ENCODE peak calls at places on chromosomes 3 and 15, in nine cellular contexts. D is fibroblast of mammary gland, X is choroid plexus epithelial cell, J is IMR-90, F is ovary, E is fibroblast of villous mesenchyme, C is GM12865, I is lower lobe of right lung, S is uterus. L is an unnamed sample.

GRCh38 chr15:51312754-51313390 is 25.5 kb downstream of the CYP19A1 start:
- DNase-seq in D (peak), X (no peak), J (peak), F (no peak), E (no peak), C (no peak), I (no peak), S (no peak), L (no peak)

GRCh38 chr3:31065765-31066164 is 171.3 kb upstream of the GADL1 start:
- DNase-seq in D (peak), X (no peak), J (no peak), F (no peak), E (no peak), C (no peak), I (no peak), S (no peak), L (no peak)

GRCh38 chr15:82793737-82794136 is 12.1 kb downstream of the FSD2 start:
- DNase-seq in D (no peak), X (no peak), J (no peak), F (no peak), E (no peak), C (no peak), I (no peak), S (no peak), L (no peak)

GRCh38 chr3:150022406-150023238 is 51.9 kb upstream of the PFN2 start:
- DNase-seq in D (peak), X (peak), J (peak), F (no peak), E (peak), C (peak), I (no peak), S (no peak), L (no peak)

GRCh38 chr3:171225698-171226097 is 199.2 kb upstream of the SLC2A2 start:
- DNase-seq in D (peak), X (no peak), J (peak), F (no peak), E (peak), C (no peak), I (no peak), S (no peak), L (no peak)

GRCh38 chr3:194587438-194587931 is 45.7 kb downstream of the TMEM44 start:
- DNase-seq in D (peak), X (peak), J (peak), F (no peak), E (no peak), C (no peak), I (no peak), S (no peak), L (no peak)

GRCh38 chr3:81496407-81497104 is 264.9 kb downstream of the GBE1 start:
- DNase-seq in D (no peak), X (no peak), J (no peak), F (no peak), E (no peak), C (no peak), I (no peak), S (no peak), L (no peak)

GRCh38 chr15:89361451-89362202 is 27.0 kb upstream of the POLG start:
- DNase-seq in D (peak), X (peak), J (peak), F (peak), E (peak), C (peak), I (peak), S (peak), L (peak)

GRCh38 chr3:127337911-127338531 is 50.2 kb upstream of the PRR20G start:
- DNase-seq in D (no peak), X (no peak), J (no peak), F (no peak), E (no peak), C (no peak), I (no peak), S (no peak), L (no peak)

GRCh38 chr15:56040081-56041035 is 46.9 kb upstream of the NEDD4 start:
- DNase-seq in D (peak), X (peak), J (peak), F (no peak), E (peak), C (no peak), I (peak), S (peak), L (peak)

GRCh38 chr3:182500294-182500693 is 293.0 kb upstream of the ATP11B start:
- DNase-seq in D (no peak), X (no peak), J (no peak), F (no peak), E (no peak), C (no peak), I (no peak), S (no peak), L (no peak)

GRCh38 chr15:63186065-63186464 is 3.3 kb upstream of the RAB8B start:
- DNase-seq in D (peak), X (peak), J (peak), F (no peak), E (peak), C (no peak), I (no peak), S (no peak), L (no peak)

GRCh38 chr15:70351941-70352774 is 254.4 kb upstream of the TLE3 start:
- DNase-seq in D (no peak), X (no peak), J (no peak), F (no peak), E (no peak), C (no peak), I (no peak), S (no peak), L (no peak)

GRCh38 chr3:22542311-22542710 is 660.8 kb upstream of the UBE2E2 start:
- DNase-seq in D (peak), X (peak), J (no peak), F (no peak), E (no peak), C (no peak), I (no peak), S (no peak), L (no peak)

DNA sequence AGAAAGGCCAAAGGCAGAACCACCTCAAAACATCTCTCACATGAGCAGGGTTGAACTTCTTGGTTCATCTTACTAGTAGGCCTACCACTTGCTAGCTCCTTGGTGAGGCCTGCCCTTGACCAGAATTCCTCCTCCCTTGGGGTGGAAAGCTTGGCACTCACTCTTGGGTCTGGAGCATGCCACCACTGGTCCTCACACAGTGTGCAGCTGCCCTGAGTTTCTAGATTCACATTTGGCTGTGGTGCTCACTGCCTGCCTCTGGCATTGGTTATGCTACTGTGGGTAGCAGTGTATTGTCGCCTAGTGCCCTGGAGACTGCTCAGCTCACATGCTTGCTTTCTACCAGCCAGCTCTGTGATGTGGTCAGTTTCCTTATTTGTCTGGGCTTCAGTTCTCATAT is 23.7 kb downstream of the OXNAD1 start:
- DNase-seq in D (no peak), X (no peak), J (no peak), F (no peak), E (no peak), C (no peak), I (no peak), S (no peak), L (no peak)
- H3K4me3 ChIP-seq in D (no peak), X (no peak), J (no peak), F (no peak), E (no peak), C (no peak), I (peak), S (no peak), L (no peak)

DNA sequence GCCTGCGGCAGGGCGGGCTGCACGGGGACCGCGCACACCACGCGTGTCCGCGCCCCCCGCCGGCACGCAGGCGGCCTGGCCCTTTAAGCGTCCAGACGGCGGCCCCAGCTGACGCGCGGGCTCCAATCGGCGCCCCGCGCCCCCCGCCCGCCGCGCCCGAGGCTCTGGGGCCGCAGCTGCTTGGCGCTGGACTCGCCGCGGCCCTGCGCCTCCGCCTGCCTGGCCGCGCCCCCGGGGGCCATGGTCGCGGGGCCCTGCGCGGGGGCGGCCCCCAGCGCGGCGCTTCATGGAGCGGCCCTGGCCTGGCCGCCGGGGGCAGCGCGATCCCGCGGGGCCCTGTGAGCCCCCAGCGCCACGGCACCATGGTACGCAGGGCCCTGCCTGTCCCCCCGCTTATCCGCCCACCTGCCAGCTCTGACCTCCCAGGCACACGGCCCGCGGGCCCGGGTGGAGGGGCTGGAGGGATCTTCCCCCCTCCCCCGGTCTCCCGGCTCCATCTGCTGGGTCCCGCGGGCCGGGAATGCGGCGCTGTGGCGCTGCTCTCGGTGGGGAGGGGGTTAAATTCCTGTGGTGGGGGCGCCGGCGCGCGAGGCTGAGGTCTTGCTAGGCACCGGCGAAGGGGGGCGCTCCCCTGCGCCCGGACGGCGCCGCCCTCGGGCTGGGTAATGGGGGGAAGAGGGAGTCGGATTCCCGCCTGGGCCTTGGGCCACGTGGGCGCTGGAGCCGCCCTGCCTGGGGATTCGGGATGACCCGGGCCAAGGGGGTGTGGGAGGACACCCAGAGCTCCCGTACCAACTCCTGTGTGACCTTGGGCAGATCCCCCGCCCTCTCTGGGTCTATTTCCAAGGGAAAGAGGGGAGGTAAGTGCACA is 1.1 kb downstream of the ZBTB47 start:
- DNase-seq in D (peak), X (peak), J (peak), F (peak), E (peak), C (no peak), I (no peak), S (peak), L (no peak)
- TF ChIP-seq CTCF in D (no peak), X (peak), J (peak), F (no peak), E (peak), C (no peak), I (peak), S (no peak), L (no peak)

DNA sequence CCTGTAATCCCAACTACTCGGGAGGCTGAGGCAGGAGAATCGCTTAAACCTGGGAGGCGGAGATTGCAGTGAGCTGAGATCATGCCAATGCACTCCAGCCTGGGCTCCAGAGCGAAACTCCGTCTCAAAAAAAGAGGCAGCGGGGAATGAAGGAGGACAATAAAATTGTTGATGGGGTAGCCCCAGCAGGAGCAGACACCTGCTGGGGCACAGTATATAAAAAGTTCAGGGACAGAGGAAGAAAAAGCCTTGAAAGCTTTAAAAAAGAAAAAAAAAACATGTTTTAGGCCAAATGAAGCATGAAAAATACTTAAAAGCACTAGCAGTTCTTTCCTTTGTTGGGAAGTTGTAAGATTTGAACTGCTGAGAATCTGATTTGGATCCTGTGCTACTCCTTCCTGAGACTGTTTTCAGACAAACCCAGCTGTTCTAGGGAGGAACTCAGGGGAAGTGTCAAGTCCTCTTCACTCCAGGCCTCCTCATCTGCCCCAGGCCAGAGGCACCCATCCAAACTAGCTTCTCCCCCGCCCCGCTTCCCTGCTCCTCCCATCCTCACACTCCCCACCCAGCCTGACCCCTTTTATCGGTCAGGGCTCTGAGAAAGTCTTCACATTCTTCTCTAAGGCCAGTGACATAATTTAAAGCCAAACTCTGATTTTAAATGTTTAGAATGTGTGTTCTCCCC is 5.0 kb downstream of the IL17RD start:
- DNase-seq in D (no peak), X (no peak), J (no peak), F (peak), E (peak), C (no peak), I (no peak), S (peak), L (no peak)
- H3K4me3 ChIP-seq in D (no peak), X (no peak), J (no peak), F (no peak), E (no peak), C (no peak), I (no peak), S (no peak), L (no peak)

DNA sequence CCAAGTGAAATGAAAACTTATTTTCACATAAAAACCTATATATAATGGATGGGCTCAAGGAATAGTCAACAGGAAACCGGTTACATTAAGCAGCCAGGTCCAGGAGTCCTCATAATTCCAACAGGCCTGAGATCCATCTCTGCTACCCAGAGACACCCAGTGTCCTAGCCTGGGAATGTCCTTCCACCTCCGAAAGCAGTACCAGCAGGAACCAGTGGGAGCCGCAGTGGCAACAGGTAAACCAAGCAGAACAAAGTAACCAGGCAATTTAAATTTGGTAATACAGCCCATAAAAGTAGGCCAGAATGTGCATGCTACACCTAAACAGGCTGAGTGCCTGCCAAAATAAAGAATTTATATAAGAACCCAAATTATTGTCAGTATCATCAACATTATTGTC is 195.6 kb downstream of the ZBBX start:
- DNase-seq in D (no peak), X (no peak), J (no peak), F (no peak), E (no peak), C (no peak), I (no peak), S (no peak), L (no peak)
- TF ChIP-seq CTCF in D (peak), X (no peak), J (no peak), F (no peak), E (no peak), C (peak), I (no peak), S (no peak), L (no peak)